ENCODE peak calls at places on chromosomes 6 and 20, in eight cellular contexts. O is PC-3, N is GM23338, D is MM.1S, M is HCT116, C is SK-N-SH, E is hepatocyte, A is neural progenitor cell. Q is an unnamed sample.

GRCh38 chr20:50654899-50655298 is 36.4 kb downstream of the RIPOR3 start:
- DNase-seq in O (no peak), N (no peak), D (no peak), M (no peak), C (no peak), E (no peak), A (no peak), Q (no peak)

GRCh38 chr6:92849636-92850035 is 569.7 kb downstream of the EPHA7 start:
- DNase-seq in O (peak), N (peak), D (no peak), M (no peak), C (no peak), E (peak), A (no peak), Q (no peak)

GRCh38 chr20:31602779-31603441 is 2.2 kb upstream of the ID1 start:
- DNase-seq in O (peak), N (no peak), D (peak), M (peak), C (no peak), E (peak), A (no peak), Q (peak)

GRCh38 chr6:151765444-151765886 is 42.0 kb upstream of the ESR1 start:
- DNase-seq in O (peak), N (peak), D (peak), M (peak), C (peak), E (peak), A (peak), Q (peak)

GRCh38 chr6:3591970-3592369 is 135.1 kb upstream of the SLC22A23 start:
- DNase-seq in O (no peak), N (no peak), D (no peak), M (no peak), C (no peak), E (no peak), A (no peak), Q (no peak)

GRCh38 chr6:128520436-128521301 is at the start of gene PTPRK:
- DNase-seq in O (peak), N (peak), D (peak), M (peak), C (peak), E (peak), A (peak), Q (no peak)

GRCh38 chr20:51631011-51631950 is 88.8 kb upstream of the NFATC2 start:
- DNase-seq in O (peak), N (no peak), D (no peak), M (peak), C (peak), E (peak), A (no peak), Q (no peak)

GRCh38 chr20:2299301-2299700 is 3.5 kb downstream of the TGM3 start:
- DNase-seq in O (no peak), N (no peak), D (no peak), M (no peak), C (no peak), E (peak), A (no peak), Q (no peak)

GRCh38 chr20:17806107-17806506 is 106.3 kb downstream of the BANF2 start:
- DNase-seq in O (no peak), N (no peak), D (no peak), M (no peak), C (no peak), E (no peak), A (no peak), Q (no peak)

GRCh38 chr6:7139835-7140470 is 32.2 kb downstream of the RREB1 start:
- DNase-seq in O (no peak), N (no peak), D (no peak), M (no peak), C (no peak), E (no peak), A (no peak), Q (no peak)

GRCh38 chr6:1226208-1227099 is 85.4 kb upstream of the FOXQ1 start:
- DNase-seq in O (no peak), N (no peak), D (no peak), M (no peak), C (no peak), E (no peak), A (no peak), Q (no peak)

GRCh38 chr6:82251942-82252341 is 4.4 kb upstream of the IBTK start:
- DNase-seq in O (peak), N (peak), D (peak), M (peak), C (peak), E (peak), A (peak), Q (peak)

GRCh38 chr6:122008105-122009100 is 391.0 kb upstream of the HSF2 start:
- DNase-seq in O (no peak), N (peak), D (no peak), M (no peak), C (no peak), E (no peak), A (peak), Q (no peak)

GRCh38 chr20:44772636-44773035 is 27.0 kb downstream of the KCNK15 start:
- DNase-seq in O (no peak), N (no peak), D (no peak), M (no peak), C (no peak), E (no peak), A (no peak), Q (no peak)

GRCh38 chr20:36506253-36506652 is 35.1 kb upstream of the MYL9 start:
- DNase-seq in O (peak), N (peak), D (peak), M (no peak), C (no peak), E (no peak), A (no peak), Q (peak)

GRCh38 chr20:8394308-8394945 is 262.4 kb downstream of the PLCB1 start:
- DNase-seq in O (no peak), N (no peak), D (peak), M (no peak), C (no peak), E (no peak), A (no peak), Q (peak)
- TF ChIP-seq EZH2phosphoT487 in O (no peak), N (no peak), D (no peak), M (no peak), C (no peak), E (no peak), A (no peak), Q (no peak)

GRCh38 chr6:89547286-89547685 is 91.3 kb downstream of the LYRM2 start:
- DNase-seq in O (no peak), N (peak), D (no peak), M (no peak), C (no peak), E (no peak), A (no peak), Q (no peak)

GRCh38 chr6:89539779-89540178 is 98.8 kb downstream of the LYRM2 start:
- DNase-seq in O (no peak), N (no peak), D (no peak), M (no peak), C (no peak), E (no peak), A (no peak), Q (no peak)

GRCh38 chr6:89542856-89543254 is 95.7 kb downstream of the LYRM2 start:
- DNase-seq in O (no peak), N (no peak), D (no peak), M (no peak), C (no peak), E (no peak), A (no peak), Q (no peak)

DNA sequence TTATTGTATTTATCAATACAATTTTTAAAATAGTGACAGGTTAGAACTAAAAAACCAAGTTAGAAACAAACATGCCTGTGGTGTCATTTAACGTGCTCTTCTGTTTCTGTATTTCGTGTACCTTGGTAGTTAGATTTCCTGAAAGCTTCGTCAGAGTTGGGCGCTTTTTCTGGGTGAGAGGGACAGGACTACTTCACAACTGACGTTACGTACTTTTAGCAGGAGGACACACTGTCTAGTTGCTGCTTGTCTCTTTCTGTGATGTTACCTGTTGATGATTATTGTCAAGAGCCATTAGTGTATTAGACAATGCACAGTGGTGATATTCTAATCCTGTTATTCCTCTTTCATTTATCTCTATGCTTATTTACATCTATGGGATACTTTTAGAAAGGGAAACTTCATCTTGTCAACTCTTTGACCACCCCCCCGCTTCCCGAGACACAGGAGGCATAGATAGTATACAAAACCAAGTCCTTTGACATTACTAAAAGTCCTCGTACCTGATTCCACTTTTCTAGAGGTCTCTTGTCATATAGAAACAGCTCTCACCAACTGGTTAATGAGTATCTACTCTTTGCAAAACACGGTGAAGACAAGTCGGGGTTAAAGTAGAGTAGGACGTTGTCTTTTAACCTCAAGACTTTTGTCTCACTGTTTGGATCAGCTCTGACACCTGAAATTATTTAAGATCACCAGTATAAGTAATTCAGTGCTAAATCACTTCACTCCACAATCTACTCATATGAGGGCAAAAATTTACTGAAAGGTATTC is 96.3 kb downstream of the LYRM2 start:
- DNase-seq in O (no peak), N (no peak), D (no peak), M (no peak), C (no peak), E (no peak), A (no peak), Q (no peak)
- TF ChIP-seq CTCF in O (no peak), N (no peak), D (no peak), M (no peak), C (no peak), E (no peak), A (no peak), Q (no peak)

GRCh38 chr20:53713328-53714056 is 119.9 kb upstream of the ZNF217 start:
- DNase-seq in O (no peak), N (peak), D (no peak), M (no peak), C (no peak), E (no peak), A (no peak), Q (no peak)
- TF ChIP-seq EZH2phosphoT487 in O (no peak), N (no peak), D (no peak), M (no peak), C (no peak), E (no peak), A (no peak), Q (no peak)

GRCh38 chr6:153959281-153959680 is 79.8 kb upstream of the OPRM1 start:
- DNase-seq in O (no peak), N (no peak), D (no peak), M (no peak), C (no peak), E (peak), A (no peak), Q (no peak)

GRCh38 chr6:153962548-153962947 is 76.5 kb upstream of the OPRM1 start:
- DNase-seq in O (no peak), N (no peak), D (no peak), M (no peak), C (peak), E (no peak), A (no peak), Q (no peak)

GRCh38 chr6:153960741-153961140 is 78.3 kb upstream of the OPRM1 start:
- DNase-seq in O (no peak), N (no peak), D (no peak), M (no peak), C (no peak), E (no peak), A (no peak), Q (no peak)

GRCh38 chr6:153965996-153966395 is 73.0 kb upstream of the OPRM1 start:
- DNase-seq in O (no peak), N (no peak), D (peak), M (no peak), C (no peak), E (no peak), A (no peak), Q (no peak)

GRCh38 chr6:153963352-153963751 is 75.7 kb upstream of the OPRM1 start:
- DNase-seq in O (no peak), N (peak), D (no peak), M (no peak), C (no peak), E (no peak), A (peak), Q (no peak)
- TF ChIP-seq CTCF in O (no peak), N (peak), D (no peak), M (no peak), C (no peak), E (no peak), A (no peak), Q (peak)

GRCh38 chr6:33688451-33689147 is 22.9 kb downstream of the UQCC2 start:
- DNase-seq in O (no peak), N (no peak), D (no peak), M (no peak), C (peak), E (no peak), A (no peak), Q (no peak)
- TF ChIP-seq EZH2phosphoT487 in O (no peak), N (no peak), D (no peak), M (no peak), C (no peak), E (no peak), A (no peak), Q (no peak)

GRCh38 chr6:120938164-120938875 is 396.0 kb downstream of the TBC1D32 start:
- DNase-seq in O (no peak), N (no peak), D (no peak), M (no peak), C (no peak), E (no peak), A (no peak), Q (no peak)
- TF ChIP-seq CTCF in O (no peak), N (no peak), D (no peak), M (no peak), C (no peak), E (no peak), A (no peak), Q (no peak)

DNA sequence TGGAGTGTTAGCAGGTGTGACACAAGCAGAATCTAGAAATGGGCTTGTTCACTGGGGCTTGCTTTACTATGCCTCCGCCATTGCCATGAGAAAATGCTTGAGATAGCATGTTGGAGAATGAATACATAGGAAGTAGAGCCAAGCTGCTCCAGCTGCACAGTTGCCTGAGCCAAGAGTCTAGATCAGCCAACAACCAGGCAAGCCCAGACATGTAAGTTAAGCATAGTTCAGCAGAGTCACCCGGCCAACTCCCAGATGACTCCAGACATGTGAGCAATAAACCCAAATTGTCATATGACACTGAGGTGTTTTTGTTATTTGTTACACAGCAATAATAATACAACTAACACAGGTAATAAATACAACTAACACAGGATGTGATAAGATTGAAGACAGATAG is 167.9 kb downstream of the HAO1 start:
- DNase-seq in O (no peak), N (no peak), D (no peak), M (no peak), C (no peak), E (no peak), A (no peak), Q (no peak)
- TF ChIP-seq EZH2phosphoT487 in O (no peak), N (no peak), D (no peak), M (no peak), C (no peak), E (no peak), A (no peak), Q (no peak)

DNA sequence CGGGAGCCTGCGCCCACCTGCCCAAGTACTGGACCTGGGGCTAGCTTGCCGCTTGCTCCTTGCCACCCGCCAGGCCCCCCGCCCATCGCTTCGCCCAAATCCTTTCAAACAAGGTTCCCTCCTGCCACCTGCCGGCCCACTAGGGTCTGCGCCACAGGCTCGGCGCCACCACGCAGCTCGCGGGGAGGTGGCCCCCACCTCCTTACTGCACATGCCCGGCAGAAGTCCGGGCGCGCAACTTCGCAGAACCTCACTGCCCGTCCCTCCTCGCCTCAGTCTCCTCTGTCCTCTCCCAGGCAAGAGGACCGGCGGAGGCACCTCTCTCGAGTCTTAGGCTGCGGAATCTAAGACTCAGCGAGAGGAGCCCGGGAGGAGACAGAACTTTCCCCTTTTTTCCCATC is 11.2 kb downstream of the GNAS-AS1 start:
- DNase-seq in O (peak), N (peak), D (no peak), M (peak), C (peak), E (peak), A (peak), Q (peak)
- TF ChIP-seq CTCF in O (peak), N (peak), D (peak), M (peak), C (peak), E (peak), A (peak), Q (peak)